ENCODE peak calls at places on chromosomes 16 and 17, in six cellular contexts. H, C, D, N, K and A are unnamed samples.

GRCh38 chr16:78740269-78740668 is 640.8 kb downstream of the WWOX start:
- DNase-seq in D (no peak), H (no peak), K (no peak), N (no peak), C (no peak), A (no peak)

GRCh38 chr17:80007009-80007752 is 28.5 kb downstream of the TBC1D16 start:
- DNase-seq in N (no peak), H (no peak), D (no peak), K (no peak), C (no peak), A (no peak)

GRCh38 chr17:66373944-66374817 is 71.8 kb downstream of the PRKCA start:
- DNase-seq in K (peak), H (no peak), D (no peak), N (no peak), C (no peak), A (no peak)

GRCh38 chr16:64952177-64952576 is 169.7 kb downstream of the CDH11 start:
- DNase-seq in K (peak), D (no peak), C (peak), H (peak), N (peak), A (peak)

GRCh38 chr17:14616508-14616907 is 315.6 kb downstream of the HS3ST3B1 start:
- DNase-seq in N (no peak), K (no peak), D (no peak), C (no peak), H (no peak), A (peak)

GRCh38 chr16:50318796-50319578 is 49.8 kb downstream of the BRD7 start:
- DNase-seq in H (no peak), C (no peak), D (no peak), N (no peak), K (no peak), A (no peak)

GRCh38 chr17:79078476-79079190 is 4.0 kb downstream of the ENGASE start:
- DNase-seq in C (no peak), H (no peak), K (no peak), N (no peak), D (no peak), A (no peak)

GRCh38 chr17:63480826-63481487 is 4.1 kb downstream of the ACE start:
- DNase-seq in K (no peak), C (no peak), D (no peak), N (no peak), H (no peak), A (no peak)

GRCh38 chr16:21697032-21697431 is 33.3 kb downstream of the OTOA start:
- DNase-seq in K (no peak), N (no peak), D (no peak), H (no peak), C (no peak), A (no peak)

GRCh38 chr17:80129006-80129565 is 17.8 kb downstream of the EIF4A3 start:
- DNase-seq in D (no peak), H (no peak), K (peak), N (no peak), C (peak), A (peak)

GRCh38 chr17:41797377-41797776 is 10.9 kb upstream of the JUP start:
- DNase-seq in N (no peak), K (no peak), C (no peak), D (no peak), H (no peak), A (no peak)

GRCh38 chr16:84174396-84174795 is 12.5 kb downstream of the TAF1C start:
- DNase-seq in D (no peak), H (no peak), K (no peak), C (no peak), N (no peak), A (no peak)

DNA sequence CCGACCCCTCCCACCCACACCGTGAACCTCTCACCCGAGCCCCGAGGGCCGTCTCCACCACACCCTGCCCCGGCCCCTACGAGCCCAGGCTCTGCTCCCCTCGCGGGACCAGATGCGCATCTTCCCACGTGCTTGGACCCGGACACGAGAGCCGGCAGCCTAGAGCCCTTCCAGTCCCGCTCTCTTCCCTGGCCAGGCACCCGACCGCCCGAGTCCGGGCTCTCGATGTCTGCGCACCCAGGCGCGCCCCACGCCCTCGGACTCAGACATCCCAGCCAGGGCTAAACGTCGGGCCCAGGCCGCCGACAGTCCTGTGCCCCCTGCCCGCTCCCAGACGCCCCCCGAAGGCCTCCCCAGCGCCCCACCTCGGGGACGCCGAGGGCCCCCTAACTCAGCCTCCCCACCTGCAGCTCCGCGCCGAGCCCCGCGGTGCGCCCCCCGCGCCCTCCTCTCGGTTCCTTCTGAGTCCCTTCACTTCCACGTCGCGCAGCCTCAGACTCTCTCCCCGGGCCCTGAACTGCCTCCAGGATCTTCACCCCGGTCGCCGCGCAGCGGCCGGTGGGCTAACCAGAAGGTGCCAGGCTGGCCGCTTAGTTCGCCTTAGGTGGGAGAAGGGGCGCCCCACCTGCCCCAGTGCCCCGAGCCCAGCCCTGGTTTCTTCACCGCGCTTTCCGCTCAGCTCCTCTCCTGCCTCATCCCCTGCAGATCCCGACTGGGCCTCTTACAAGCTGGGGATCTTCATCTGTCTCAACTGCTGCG is 669 bp downstream of the ADAP2 start:
- DNase-seq in D (no peak), K (peak), N (no peak), C (no peak), H (no peak), A (no peak)
- H3K4me3 ChIP-seq in D (peak), K (peak), N (peak), C (peak), H (peak), A (no peak)

GRCh38 chr17:45309400-45309799 is 7.4 kb downstream of the MAP3K14 start:
- DNase-seq in N (no peak), D (no peak), H (no peak), K (no peak), C (no peak), A (no peak)

GRCh38 chr17:45307290-45308015 is 9.4 kb downstream of the MAP3K14 start:
- DNase-seq in D (no peak), H (no peak), N (no peak), K (peak), C (peak), A (peak)

GRCh38 chr17:45308840-45309239 is 8.0 kb downstream of the MAP3K14 start:
- DNase-seq in C (no peak), H (no peak), D (no peak), K (no peak), N (no peak), A (no peak)

GRCh38 chr17:45306623-45307022 is 10.2 kb downstream of the MAP3K14 start:
- DNase-seq in C (no peak), D (no peak), K (no peak), N (no peak), H (no peak), A (no peak)

GRCh38 chr17:45308016-45308365 is 8.8 kb downstream of the MAP3K14 start:
- DNase-seq in D (no peak), N (no peak), K (no peak), C (no peak), H (no peak), A (no peak)
- H3K4me3 ChIP-seq in D (peak), N (no peak), K (no peak), C (no peak), H (no peak), A (no peak)

GRCh38 chr16:565420-566330 is 1.1 kb upstream of the NHLRC4 start:
- DNase-seq in K (peak), C (no peak), N (no peak), D (no peak), H (no peak), A (no peak)
- H3K4me3 ChIP-seq in K (no peak), C (no peak), N (no peak), D (peak), H (no peak), A (no peak)

GRCh38 chr17:30454635-30455034 is 22.6 kb upstream of the GOSR1 start:
- DNase-seq in N (no peak), H (no peak), K (no peak), D (no peak), C (no peak), A (no peak)

GRCh38 chr17:30443721-30444120 is 33.5 kb upstream of the GOSR1 start:
- DNase-seq in K (no peak), C (no peak), H (no peak), N (no peak), D (no peak), A (no peak)

GRCh38 chr17:30450125-30451027 is 26.8 kb upstream of the GOSR1 start:
- DNase-seq in N (no peak), H (no peak), K (peak), C (peak), D (no peak), A (peak)

DNA sequence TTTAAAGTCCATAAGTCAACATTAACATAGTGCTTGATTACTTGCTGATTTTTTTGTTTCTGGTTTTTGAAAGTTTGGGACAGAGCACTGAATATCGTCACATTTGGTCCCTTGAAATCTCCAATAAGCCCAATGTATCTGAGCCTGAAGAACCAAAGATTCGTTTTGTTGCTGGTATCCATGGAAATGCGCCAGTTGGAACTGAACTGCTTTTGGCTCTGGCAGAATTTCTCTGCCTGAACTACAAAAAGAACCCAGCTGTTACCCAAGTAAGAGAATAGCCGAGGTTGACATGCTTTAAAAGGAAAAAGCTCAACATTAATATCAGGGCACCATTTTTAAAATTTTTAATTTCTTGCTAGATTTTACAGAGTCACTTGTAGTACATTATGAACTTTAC is 27.7 kb upstream of the GOSR1 start:
- DNase-seq in C (peak), D (no peak), K (peak), N (no peak), H (no peak), A (peak)
- H3K4me3 ChIP-seq in C (no peak), D (peak), K (no peak), N (no peak), H (no peak), A (no peak)

GRCh38 chr16:69925311-69925710 is 25.8 kb upstream of the CLEC18A start:
- DNase-seq in D (no peak), N (no peak), K (no peak), H (no peak), C (no peak), A (no peak)

GRCh38 chr16:69924777-69925191 is 26.4 kb upstream of the CLEC18A start:
- DNase-seq in C (peak), N (peak), H (no peak), K (peak), D (peak), A (peak)

GRCh38 chr16:69927056-69927757 is 23.9 kb upstream of the CLEC18A start:
- DNase-seq in H (no peak), C (peak), D (no peak), N (no peak), K (peak), A (peak)

GRCh38 chr16:69924041-69924775 is 26.9 kb upstream of the CLEC18A start:
- DNase-seq in C (no peak), D (no peak), K (no peak), H (no peak), N (no peak), A (no peak)

GRCh38 chr16:69926241-69926640 is 24.9 kb upstream of the CLEC18A start:
- DNase-seq in N (no peak), D (no peak), K (no peak), C (no peak), H (no peak), A (no peak)
- H3K4me3 ChIP-seq in N (no peak), D (peak), K (no peak), C (no peak), H (no peak), A (no peak)

DNA sequence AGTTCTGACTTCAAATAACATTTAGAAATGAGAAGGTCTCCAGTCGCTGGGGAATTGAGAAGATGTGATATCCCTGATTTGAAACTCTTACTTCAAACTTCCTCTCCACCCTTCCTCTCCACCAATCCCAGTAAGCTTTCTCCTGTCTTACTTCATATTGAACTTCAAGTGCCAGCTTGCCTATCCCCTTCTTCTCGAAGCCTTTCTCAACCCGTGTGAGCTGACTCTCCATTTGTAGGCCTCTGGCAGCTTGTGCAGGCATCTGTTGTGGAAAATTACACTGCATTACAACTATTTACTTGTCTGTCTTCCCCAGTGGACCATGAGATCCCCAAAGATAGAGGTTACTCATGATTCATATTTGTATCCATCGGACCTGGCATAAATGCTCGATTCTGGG is 280.8 kb upstream of the CDH5 start:
- DNase-seq in K (no peak), N (no peak), C (no peak), D (no peak), H (no peak), A (no peak)
- H3K4me3 ChIP-seq in K (no peak), N (no peak), C (no peak), D (no peak), H (no peak), A (no peak)

GRCh38 chr17:38656959-38657823 is 17.6 kb downstream of the EPOP start:
- DNase-seq in D (no peak), H (no peak), K (no peak), C (no peak), N (no peak), A (no peak)
- H3K4me3 ChIP-seq in D (no peak), H (no peak), K (no peak), C (no peak), N (no peak), A (no peak)

DNA sequence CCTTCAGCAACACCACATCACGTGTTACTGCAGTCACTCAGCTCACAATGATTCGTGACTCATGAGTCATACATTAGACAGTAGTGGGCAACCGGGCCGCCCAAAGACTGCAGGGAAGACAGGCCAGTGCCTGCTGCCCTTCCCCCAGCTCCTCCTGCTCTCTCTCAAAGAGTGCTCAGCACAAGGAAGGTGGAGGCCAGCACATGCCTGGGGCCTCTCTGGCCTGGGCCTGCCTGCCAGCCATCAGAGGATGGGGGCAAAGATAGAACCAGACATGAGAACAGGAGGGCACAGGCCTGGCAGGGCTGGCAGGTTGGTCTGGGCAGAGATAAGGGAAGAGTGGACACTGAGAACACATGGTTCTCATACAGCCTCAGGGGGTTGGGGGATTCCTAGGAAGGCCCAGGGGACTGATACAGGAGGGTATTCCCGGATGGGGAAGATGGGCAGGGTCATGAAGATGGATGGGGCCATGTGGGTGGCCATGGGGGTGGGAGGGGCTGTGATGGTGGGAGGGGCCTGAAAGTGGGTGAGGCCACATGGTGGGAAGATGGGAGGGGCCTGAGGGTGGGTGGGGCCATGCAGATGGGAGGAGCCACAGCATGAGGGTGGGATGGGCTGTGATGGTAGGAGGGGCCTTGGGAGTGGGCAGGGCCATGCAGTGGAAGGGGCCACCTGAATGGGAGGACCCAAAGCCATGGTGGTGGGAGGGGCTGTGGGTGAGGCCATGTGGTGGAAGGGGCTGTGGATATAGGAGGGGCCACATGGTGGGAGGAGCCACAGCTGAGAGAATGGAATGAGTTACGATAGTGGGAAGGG is 29.0 kb downstream of the KATNB1 start:
- DNase-seq in H (peak), C (peak), D (no peak), N (peak), K (peak), A (peak)
- H3K4me3 ChIP-seq in H (no peak), C (no peak), D (no peak), N (no peak), K (no peak), A (no peak)

GRCh38 chr16:56643080-56643778 is 4.8 kb downstream of the MT1A start:
- DNase-seq in H (no peak), K (peak), D (peak), C (peak), N (no peak), A (peak)
- H3K4me3 ChIP-seq in H (no peak), K (peak), D (peak), C (peak), N (peak), A (peak)

DNA sequence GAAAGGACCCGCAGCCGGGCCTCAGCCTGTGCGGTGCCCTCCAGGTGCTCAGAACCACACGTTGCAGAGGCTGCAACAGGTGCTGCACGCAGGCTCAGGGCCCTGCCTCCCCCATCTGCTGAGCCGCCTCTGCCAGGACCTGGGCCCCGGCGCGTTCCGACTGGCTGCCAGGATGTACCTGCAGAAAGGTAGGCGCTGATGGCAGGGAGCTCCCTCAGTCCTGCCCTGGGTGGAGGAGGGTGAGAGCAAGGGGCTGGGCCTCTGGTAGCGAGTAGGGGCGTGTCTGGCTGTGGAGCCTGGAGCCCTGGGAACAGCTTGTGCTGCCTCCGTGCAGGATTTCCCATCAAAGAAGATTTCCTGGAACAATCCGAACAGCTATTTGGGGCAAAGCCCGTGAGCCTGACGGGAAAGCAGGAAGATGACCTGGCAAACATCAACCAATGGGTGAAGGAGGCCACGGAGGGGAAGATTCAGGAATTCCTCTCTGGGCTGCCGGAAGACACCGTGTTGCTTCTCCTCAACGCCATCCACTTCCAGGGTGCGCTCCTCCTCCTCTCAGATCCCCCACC is 4.4 kb downstream of the SERPINF2 start:
- DNase-seq in N (no peak), H (no peak), C (peak), K (peak), D (no peak), A (no peak)
- H3K4me3 ChIP-seq in N (no peak), H (no peak), C (no peak), K (no peak), D (no peak), A (no peak)